ENCODE peak calls at places on chromosome 18, in six cellular contexts. One of them, this sample, is unnamed. For H3K27me3, the result is how much of the 10 kb centered on the place peaks cover.

GRCh38 chr18:50987261-50987660 is 19.4 kb downstream of the ELAC1 start:
- DNase-seq in tibial nerve: no peak
- DNase-seq in cardiac muscle cell: no peak
- DNase-seq in upper lobe of right lung: no peak
- DNase-seq in lower lobe of right lung: no peak
- DNase-seq in colonic mucosa: no peak
- DNase-seq in this sample: no peak

GRCh38 chr18:48640566-48641270 is 101.9 kb downstream of the CTIF start:
- DNase-seq in tibial nerve: no peak
- DNase-seq in cardiac muscle cell: no peak
- DNase-seq in upper lobe of right lung: peak
- DNase-seq in lower lobe of right lung: no peak
- DNase-seq in colonic mucosa: no peak
- DNase-seq in this sample: no peak

GRCh38 chr18:59878644-59879043 is 21.2 kb upstream of the PMAIP1 start:
- DNase-seq in tibial nerve: no peak
- DNase-seq in cardiac muscle cell: no peak
- DNase-seq in upper lobe of right lung: no peak
- DNase-seq in lower lobe of right lung: no peak
- DNase-seq in colonic mucosa: no peak
- DNase-seq in this sample: no peak

GRCh38 chr18:76443519-76444435 is 51.3 kb downstream of the ZNF516 start:
- DNase-seq in tibial nerve: no peak
- DNase-seq in cardiac muscle cell: no peak
- DNase-seq in upper lobe of right lung: no peak
- DNase-seq in lower lobe of right lung: peak
- DNase-seq in colonic mucosa: no peak
- DNase-seq in this sample: no peak

GRCh38 chr18:50819027-50819726 is 639 bp downstream of the MRO start:
- DNase-seq in tibial nerve: no peak
- DNase-seq in cardiac muscle cell: peak
- DNase-seq in upper lobe of right lung: peak
- DNase-seq in lower lobe of right lung: peak
- DNase-seq in colonic mucosa: peak
- DNase-seq in this sample: peak

GRCh38 chr18:38368886-38369285 is 803.3 kb upstream of the CELF4 start:
- DNase-seq in tibial nerve: no peak
- DNase-seq in cardiac muscle cell: no peak
- DNase-seq in upper lobe of right lung: no peak
- DNase-seq in lower lobe of right lung: no peak
- DNase-seq in colonic mucosa: no peak
- DNase-seq in this sample: no peak

GRCh38 chr18:48032876-48033769 is 102.7 kb upstream of the SMAD2 start:
- DNase-seq in tibial nerve: no peak
- DNase-seq in cardiac muscle cell: peak
- DNase-seq in upper lobe of right lung: peak
- DNase-seq in lower lobe of right lung: no peak
- DNase-seq in colonic mucosa: no peak
- DNase-seq in this sample: peak

GRCh38 chr18:24094561-24094960 is 44.3 kb upstream of the CABYR start:
- DNase-seq in tibial nerve: no peak
- DNase-seq in cardiac muscle cell: no peak
- DNase-seq in upper lobe of right lung: no peak
- DNase-seq in lower lobe of right lung: no peak
- DNase-seq in colonic mucosa: no peak
- DNase-seq in this sample: no peak

GRCh38 chr18:43484710-43485109 is 207.4 kb upstream of the SYT4 start:
- DNase-seq in tibial nerve: no peak
- DNase-seq in cardiac muscle cell: no peak
- DNase-seq in upper lobe of right lung: no peak
- DNase-seq in lower lobe of right lung: no peak
- DNase-seq in colonic mucosa: no peak
- DNase-seq in this sample: no peak

GRCh38 chr18:3924455-3924854 is 474.5 kb downstream of the TGIF1 start:
- DNase-seq in tibial nerve: no peak
- DNase-seq in cardiac muscle cell: no peak
- DNase-seq in upper lobe of right lung: no peak
- DNase-seq in lower lobe of right lung: no peak
- DNase-seq in colonic mucosa: no peak
- DNase-seq in this sample: no peak

GRCh38 chr18:3611313-3612038 is 161.5 kb downstream of the TGIF1 start:
- DNase-seq in tibial nerve: no peak
- DNase-seq in cardiac muscle cell: peak
- DNase-seq in upper lobe of right lung: no peak
- DNase-seq in lower lobe of right lung: no peak
- DNase-seq in colonic mucosa: no peak
- DNase-seq in this sample: peak

GRCh38 chr18:5744659-5745058 is 150.7 kb downstream of the TMEM200C start:
- DNase-seq in tibial nerve: no peak
- DNase-seq in cardiac muscle cell: no peak
- DNase-seq in upper lobe of right lung: no peak
- DNase-seq in lower lobe of right lung: no peak
- DNase-seq in colonic mucosa: no peak
- DNase-seq in this sample: no peak

GRCh38 chr18:3448845-3449701 is 899 bp upstream of the TGIF1 start:
- DNase-seq in tibial nerve: peak
- DNase-seq in cardiac muscle cell: peak
- DNase-seq in upper lobe of right lung: peak
- DNase-seq in lower lobe of right lung: peak
- DNase-seq in colonic mucosa: peak
- DNase-seq in this sample: peak

GRCh38 chr18:30487962-30488361 is 554.6 kb downstream of the DSC3 start:
- DNase-seq in tibial nerve: no peak
- DNase-seq in cardiac muscle cell: no peak
- DNase-seq in upper lobe of right lung: no peak
- DNase-seq in lower lobe of right lung: no peak
- DNase-seq in colonic mucosa: no peak
- DNase-seq in this sample: no peak

GRCh38 chr18:11147962-11148654 is 1.3 kb downstream of the PIEZO2 start:
- DNase-seq in tibial nerve: no peak
- DNase-seq in cardiac muscle cell: peak
- DNase-seq in upper lobe of right lung: no peak
- DNase-seq in lower lobe of right lung: no peak
- DNase-seq in colonic mucosa: no peak
- DNase-seq in this sample: no peak
- H3K27me3 ChIP-seq in tibial nerve: under half
- H3K27me3 ChIP-seq in cardiac muscle cell: half or more
- H3K27me3 ChIP-seq in upper lobe of right lung: under half
- H3K27me3 ChIP-seq in lower lobe of right lung: half or more
- H3K27me3 ChIP-seq in colonic mucosa: under half
- H3K27me3 ChIP-seq in this sample: under half

GRCh38 chr18:80184243-80184772 is 63.0 kb downstream of the PARD6G start:
- DNase-seq in tibial nerve: no peak
- DNase-seq in cardiac muscle cell: no peak
- DNase-seq in upper lobe of right lung: peak
- DNase-seq in lower lobe of right lung: no peak
- DNase-seq in colonic mucosa: no peak
- DNase-seq in this sample: no peak

GRCh38 chr18:80182855-80183254 is 64.5 kb downstream of the PARD6G start:
- DNase-seq in tibial nerve: no peak
- DNase-seq in cardiac muscle cell: no peak
- DNase-seq in upper lobe of right lung: peak
- DNase-seq in lower lobe of right lung: no peak
- DNase-seq in colonic mucosa: no peak
- DNase-seq in this sample: peak

GRCh38 chr18:80181642-80182461 is 65.5 kb downstream of the PARD6G start:
- DNase-seq in tibial nerve: no peak
- DNase-seq in cardiac muscle cell: no peak
- DNase-seq in upper lobe of right lung: peak
- DNase-seq in lower lobe of right lung: no peak
- DNase-seq in colonic mucosa: no peak
- DNase-seq in this sample: no peak

GRCh38 chr18:80185545-80185944 is 61.8 kb downstream of the PARD6G start:
- DNase-seq in tibial nerve: no peak
- DNase-seq in cardiac muscle cell: no peak
- DNase-seq in upper lobe of right lung: no peak
- DNase-seq in lower lobe of right lung: no peak
- DNase-seq in colonic mucosa: no peak
- DNase-seq in this sample: no peak

DNA sequence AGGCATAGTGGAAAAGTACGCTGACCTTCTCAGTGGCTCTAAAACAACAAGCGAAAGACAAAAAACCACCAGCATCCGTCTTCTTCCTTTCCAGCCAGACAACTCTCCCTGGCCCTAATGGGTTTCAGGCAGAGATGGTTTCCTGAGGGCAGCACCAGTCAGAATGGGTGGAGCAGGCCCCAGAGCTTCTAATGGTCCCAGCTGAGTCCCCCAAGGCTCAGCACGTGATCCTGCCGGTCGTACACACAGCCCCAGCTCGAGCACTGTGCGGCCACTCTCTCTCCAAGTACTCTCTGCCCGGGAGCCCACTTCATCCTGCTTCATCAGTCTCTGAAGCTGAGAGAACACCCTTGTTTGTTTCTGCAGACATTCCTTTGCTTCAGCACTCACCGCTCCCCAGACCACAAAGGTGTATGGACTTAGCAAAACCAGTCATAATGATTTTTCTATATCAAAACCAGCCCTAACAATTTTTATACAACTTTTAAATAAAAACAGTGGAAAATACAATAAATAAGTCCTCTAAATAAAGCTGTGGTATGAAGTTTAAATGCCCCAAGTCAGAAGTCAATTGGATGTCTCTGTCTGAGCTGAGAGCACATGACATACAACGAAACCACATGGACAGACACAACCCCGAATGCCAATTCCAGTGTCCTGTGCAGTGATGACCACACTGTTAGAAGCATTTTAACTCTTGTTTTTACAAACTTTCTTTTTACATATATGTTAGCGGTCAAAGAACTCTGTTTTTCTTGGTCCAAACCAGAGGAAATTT is 63.9 kb downstream of the PARD6G start:
- DNase-seq in tibial nerve: no peak
- DNase-seq in cardiac muscle cell: no peak
- DNase-seq in upper lobe of right lung: peak
- DNase-seq in lower lobe of right lung: no peak
- DNase-seq in colonic mucosa: no peak
- DNase-seq in this sample: peak
- H3K27me3 ChIP-seq in tibial nerve: under half
- H3K27me3 ChIP-seq in cardiac muscle cell: under half
- H3K27me3 ChIP-seq in upper lobe of right lung: under half
- H3K27me3 ChIP-seq in lower lobe of right lung: under half
- H3K27me3 ChIP-seq in colonic mucosa: under half
- H3K27me3 ChIP-seq in this sample: under half

GRCh38 chr18:22165603-22166069 is 3.8 kb upstream of the GATA6 start:
- DNase-seq in tibial nerve: no peak
- DNase-seq in cardiac muscle cell: peak
- DNase-seq in upper lobe of right lung: no peak
- DNase-seq in lower lobe of right lung: no peak
- DNase-seq in colonic mucosa: no peak
- DNase-seq in this sample: peak

GRCh38 chr18:22163432-22163831 is 6.0 kb upstream of the GATA6 start:
- DNase-seq in tibial nerve: no peak
- DNase-seq in cardiac muscle cell: no peak
- DNase-seq in upper lobe of right lung: no peak
- DNase-seq in lower lobe of right lung: no peak
- DNase-seq in colonic mucosa: no peak
- DNase-seq in this sample: no peak

GRCh38 chr18:22165049-22165602 is 4.3 kb upstream of the GATA6 start:
- DNase-seq in tibial nerve: no peak
- DNase-seq in cardiac muscle cell: peak
- DNase-seq in upper lobe of right lung: no peak
- DNase-seq in lower lobe of right lung: no peak
- DNase-seq in colonic mucosa: no peak
- DNase-seq in this sample: no peak

GRCh38 chr18:22166070-22166972 is 3.1 kb upstream of the GATA6 start:
- DNase-seq in tibial nerve: no peak
- DNase-seq in cardiac muscle cell: peak
- DNase-seq in upper lobe of right lung: peak
- DNase-seq in lower lobe of right lung: no peak
- DNase-seq in colonic mucosa: peak
- DNase-seq in this sample: peak

DNA sequence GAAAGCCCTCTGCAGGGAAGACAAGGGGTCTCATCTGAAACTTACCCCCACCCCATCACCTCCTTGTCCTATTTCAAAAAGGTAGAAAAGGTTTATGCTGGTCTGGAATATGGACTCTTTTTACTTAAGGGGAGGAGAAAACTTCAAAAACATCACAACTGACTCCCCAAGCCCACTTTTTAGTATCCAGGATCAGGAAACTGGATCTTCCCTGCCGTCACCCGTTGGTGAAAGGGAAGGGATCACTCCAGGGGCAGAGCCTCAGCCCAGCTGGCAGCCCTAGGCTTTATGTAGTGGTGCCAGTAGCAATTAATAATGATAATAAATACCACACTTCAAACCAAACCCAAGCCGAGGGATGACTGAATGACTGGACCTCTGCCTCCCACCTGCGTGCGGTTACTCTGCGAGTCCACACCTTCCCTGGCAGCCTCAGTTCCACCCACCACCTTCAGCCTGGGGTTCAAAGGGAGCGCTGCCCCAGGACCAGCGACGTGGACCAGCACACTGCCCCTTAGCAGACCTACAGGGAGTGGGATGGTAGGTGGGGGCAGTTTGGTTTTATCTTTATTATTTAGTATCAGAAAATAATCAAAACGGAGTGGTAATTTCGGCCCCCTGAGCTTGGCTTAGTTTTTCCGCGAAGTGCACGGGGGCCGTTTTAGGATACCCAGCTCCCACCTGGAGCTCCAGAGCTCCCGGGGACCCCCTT is 4.9 kb upstream of the GATA6 start:
- DNase-seq in tibial nerve: no peak
- DNase-seq in cardiac muscle cell: no peak
- DNase-seq in upper lobe of right lung: no peak
- DNase-seq in lower lobe of right lung: no peak
- DNase-seq in colonic mucosa: no peak
- DNase-seq in this sample: peak
- H3K27me3 ChIP-seq in tibial nerve: half or more
- H3K27me3 ChIP-seq in cardiac muscle cell: under half
- H3K27me3 ChIP-seq in upper lobe of right lung: under half
- H3K27me3 ChIP-seq in lower lobe of right lung: half or more
- H3K27me3 ChIP-seq in colonic mucosa: under half
- H3K27me3 ChIP-seq in this sample: under half

GRCh38 chr18:45775241-45775676 is 50.2 kb upstream of the SIGLEC15 start:
- DNase-seq in tibial nerve: peak
- DNase-seq in cardiac muscle cell: peak
- DNase-seq in upper lobe of right lung: peak
- DNase-seq in lower lobe of right lung: peak
- DNase-seq in colonic mucosa: peak
- DNase-seq in this sample: peak
- H3K27me3 ChIP-seq in tibial nerve: under half
- H3K27me3 ChIP-seq in cardiac muscle cell: under half
- H3K27me3 ChIP-seq in upper lobe of right lung: under half
- H3K27me3 ChIP-seq in lower lobe of right lung: under half
- H3K27me3 ChIP-seq in colonic mucosa: under half
- H3K27me3 ChIP-seq in this sample: under half

GRCh38 chr18:65610939-65611338 is 139.9 kb upstream of the CDH7 start:
- DNase-seq in tibial nerve: no peak
- DNase-seq in cardiac muscle cell: no peak
- DNase-seq in upper lobe of right lung: no peak
- DNase-seq in lower lobe of right lung: no peak
- DNase-seq in colonic mucosa: no peak
- DNase-seq in this sample: no peak
- H3K27me3 ChIP-seq in tibial nerve: under half
- H3K27me3 ChIP-seq in cardiac muscle cell: under half
- H3K27me3 ChIP-seq in upper lobe of right lung: under half
- H3K27me3 ChIP-seq in lower lobe of right lung: under half
- H3K27me3 ChIP-seq in colonic mucosa: under half
- H3K27me3 ChIP-seq in this sample: under half

GRCh38 chr18:78973357-78974083 is 6.1 kb upstream of the SALL3 start:
- DNase-seq in tibial nerve: no peak
- DNase-seq in cardiac muscle cell: no peak
- DNase-seq in upper lobe of right lung: no peak
- DNase-seq in lower lobe of right lung: no peak
- DNase-seq in colonic mucosa: no peak
- DNase-seq in this sample: no peak
- H3K27me3 ChIP-seq in tibial nerve: half or more
- H3K27me3 ChIP-seq in cardiac muscle cell: half or more
- H3K27me3 ChIP-seq in upper lobe of right lung: half or more
- H3K27me3 ChIP-seq in lower lobe of right lung: half or more
- H3K27me3 ChIP-seq in colonic mucosa: half or more
- H3K27me3 ChIP-seq in this sample: under half

GRCh38 chr18:11658019-11658418 is 31.0 kb upstream of the GNAL start:
- DNase-seq in tibial nerve: no peak
- DNase-seq in cardiac muscle cell: no peak
- DNase-seq in upper lobe of right lung: no peak
- DNase-seq in lower lobe of right lung: no peak
- DNase-seq in colonic mucosa: no peak
- DNase-seq in this sample: no peak
- H3K27me3 ChIP-seq in tibial nerve: under half
- H3K27me3 ChIP-seq in cardiac muscle cell: under half
- H3K27me3 ChIP-seq in upper lobe of right lung: under half
- H3K27me3 ChIP-seq in lower lobe of right lung: under half
- H3K27me3 ChIP-seq in colonic mucosa: under half
- H3K27me3 ChIP-seq in this sample: under half

This sample was measured in Peyer's patch.